ENCODE peak calls at places on chromosome X, in eight cellular contexts. G is IMR-90, K is HCT116, H is uterus, Z is transverse colon, C is tibial artery, Y is cardiac muscle cell, M is ovary. F is an unnamed sample. For H3K4me1, the result is how much of the 10 kb centered on the place peaks cover.

GRCh38 chrX:42567268-42567667 is 210.7 kb downstream of the PPP1R2C start:
- DNase-seq in G (no peak), K (no peak), H (no peak), Z (no peak), C (no peak), Y (no peak), M (no peak), F (no peak)

GRCh38 chrX:10564484-10564883 is 55.9 kb downstream of the MID1 start:
- DNase-seq in G (no peak), K (no peak), H (no peak), Z (no peak), C (no peak), Y (no peak), M (no peak), F (no peak)

GRCh38 chrX:16870861-16871584 is 861 bp upstream of the RBBP7 start:
- DNase-seq in G (no peak), K (no peak), H (peak), Z (no peak), C (peak), Y (peak), M (peak), F (peak)

GRCh38 chrX:139691843-139692505 is 16.0 kb downstream of the MCF2 start:
- DNase-seq in G (no peak), K (no peak), H (no peak), Z (no peak), C (no peak), Y (peak), M (peak), F (no peak)

GRCh38 chrX:39595977-39596376 is 501.8 kb downstream of the BCOR start:
- DNase-seq in G (no peak), K (no peak), H (no peak), Z (no peak), C (no peak), Y (no peak), M (no peak), F (no peak)

GRCh38 chrX:21131786-21132185 is 242.4 kb upstream of the CNKSR2 start:
- DNase-seq in G (no peak), K (no peak), H (no peak), Z (no peak), C (no peak), Y (no peak), M (no peak), F (no peak)

GRCh38 chrX:79161655-79162054 is 17.2 kb downstream of the GPR174 start:
- DNase-seq in G (no peak), K (no peak), H (no peak), Z (no peak), C (no peak), Y (peak), M (no peak), F (no peak)

GRCh38 chrX:39869846-39870601 is 227.7 kb downstream of the BCOR start:
- DNase-seq in G (peak), K (no peak), H (no peak), Z (peak), C (no peak), Y (no peak), M (no peak), F (no peak)

GRCh38 chrX:143994206-143994605 is 110.3 kb downstream of the UBE2NL start:
- DNase-seq in G (no peak), K (no peak), H (no peak), Z (no peak), C (no peak), Y (no peak), M (no peak), F (no peak)

GRCh38 chrX:111098874-111099273 is 2.9 kb downstream of the PAK3 start:
- DNase-seq in G (peak), K (peak), H (peak), Z (peak), C (no peak), Y (peak), M (peak), F (peak)

GRCh38 chrX:153226344-153227190 is 47.5 kb downstream of the MAGEA1 start:
- DNase-seq in G (peak), K (peak), H (peak), Z (no peak), C (peak), Y (peak), M (peak), F (peak)

GRCh38 chrX:9464435-9465371 is at the start of gene TBL1X:
- DNase-seq in G (peak), K (no peak), H (peak), Z (peak), C (peak), Y (peak), M (peak), F (peak)

GRCh38 chrX:2457289-2458133 is 43.3 kb downstream of the DHRSX start:
- DNase-seq in G (no peak), K (peak), H (no peak), Z (no peak), C (no peak), Y (no peak), M (no peak), F (no peak)

GRCh38 chrX:102835504-102836146 is 101.4 kb upstream of the RAB40AL start:
- DNase-seq in G (peak), K (no peak), H (no peak), Z (no peak), C (no peak), Y (peak), M (no peak), F (no peak)

GRCh38 chrX:151793886-151794285 is 59.3 kb downstream of the CNGA2 start:
- DNase-seq in G (no peak), K (no peak), H (no peak), Z (no peak), C (no peak), Y (no peak), M (no peak), F (no peak)

GRCh38 chrX:135974279-135974856 is 580 bp upstream of the MMGT1 start:
- DNase-seq in G (peak), K (peak), H (peak), Z (peak), C (peak), Y (peak), M (peak), F (peak)

GRCh38 chrX:8864151-8864550 is 63.0 kb upstream of the FAM9A start:
- DNase-seq in G (no peak), K (no peak), H (no peak), Z (no peak), C (no peak), Y (peak), M (no peak), F (no peak)

GRCh38 chrX:123959281-123960063 is 2.0 kb upstream of the STAG2 start:
- DNase-seq in G (no peak), K (no peak), H (peak), Z (peak), C (peak), Y (peak), M (peak), F (peak)

GRCh38 chrX:132592880-132593279 is 104.0 kb upstream of the MBNL3 start:
- DNase-seq in G (no peak), K (no peak), H (no peak), Z (no peak), C (no peak), Y (peak), M (no peak), F (peak)

GRCh38 chrX:10569946-10570345 is 50.4 kb downstream of the MID1 start:
- DNase-seq in G (peak), K (no peak), H (no peak), Z (no peak), C (no peak), Y (no peak), M (no peak), F (no peak)

GRCh38 chrX:1248381-1249061 is 20.1 kb upstream of the CSF2RA start:
- DNase-seq in G (no peak), K (no peak), H (no peak), Z (no peak), C (no peak), Y (peak), M (no peak), F (no peak)

GRCh38 chrX:150202641-150203248 is 160.4 kb upstream of the MAMLD1 start:
- DNase-seq in G (peak), K (no peak), H (no peak), Z (no peak), C (peak), Y (no peak), M (no peak), F (no peak)

GRCh38 chrX:15838017-15838416 is 16.6 kb downstream of the AP1S2 start:
- DNase-seq in G (no peak), K (no peak), H (no peak), Z (no peak), C (no peak), Y (no peak), M (no peak), F (no peak)

GRCh38 chrX:96776966-96777365 is 92.3 kb downstream of the DIAPH2 start:
- DNase-seq in G (peak), K (no peak), H (no peak), Z (no peak), C (no peak), Y (no peak), M (no peak), F (no peak)

GRCh38 chrX:136806891-136807410 is 26.2 kb upstream of the ARHGEF6 start:
- DNase-seq in G (no peak), K (no peak), H (no peak), Z (no peak), C (no peak), Y (no peak), M (no peak), F (no peak)

GRCh38 chrX:69503835-69504625 is at the start of gene NALF2:
- DNase-seq in G (peak), K (peak), H (peak), Z (peak), C (peak), Y (peak), M (peak), F (peak)
- TF ChIP-seq CTCF in G (no peak), K (no peak), H (no peak), Z (no peak), C (no peak), Y (no peak), M (no peak), F (no peak)

GRCh38 chrX:107733686-107734085 is 41.9 kb downstream of the TSC22D3 start:
- DNase-seq in G (no peak), K (no peak), H (no peak), Z (no peak), C (no peak), Y (no peak), M (no peak), F (no peak)
- H3K4me1 ChIP-seq in G (under half), K (under half), H (under half), Z (under half), C (half or more), Y (half or more), M (under half), F (under half)

GRCh38 chrX:12814434-12814833 is 23.2 kb downstream of the PRPS2 start:
- DNase-seq in G (peak), K (no peak), H (no peak), Z (peak), C (peak), Y (peak), M (no peak), F (peak)
- TF ChIP-seq CTCF in G (peak), K (peak), H (peak), Z (peak), C (peak), Y (peak), M (no peak), F (peak)

GRCh38 chrX:25048176-25048575 is 32.4 kb upstream of the ARX start:
- DNase-seq in G (no peak), K (no peak), H (no peak), Z (no peak), C (no peak), Y (no peak), M (no peak), F (no peak)

GRCh38 chrX:25052798-25053534 is 37.2 kb upstream of the ARX start:
- DNase-seq in G (no peak), K (no peak), H (no peak), Z (no peak), C (no peak), Y (no peak), M (no peak), F (no peak)

GRCh38 chrX:25049971-25050370 is 34.2 kb upstream of the ARX start:
- DNase-seq in G (no peak), K (no peak), H (no peak), Z (no peak), C (no peak), Y (no peak), M (no peak), F (no peak)

DNA sequence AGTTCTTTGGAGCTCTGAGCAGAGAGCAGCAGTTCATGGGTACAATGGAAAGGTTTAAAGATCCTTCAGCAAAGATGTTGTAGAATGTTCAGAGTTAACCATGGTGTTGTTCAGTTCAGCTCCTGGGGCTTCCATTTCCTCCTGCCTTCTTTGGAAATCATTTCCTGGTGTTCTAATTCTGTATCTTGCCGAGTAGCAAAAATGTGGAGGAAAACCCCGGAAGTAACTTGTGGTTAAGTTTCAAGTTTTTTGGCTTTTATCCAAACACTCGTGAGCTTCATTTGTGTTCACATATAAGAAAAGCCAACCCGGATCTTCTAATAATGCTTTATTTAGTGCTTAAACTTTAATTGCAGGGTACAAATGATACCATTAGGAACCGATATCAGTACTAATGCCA is 33.6 kb upstream of the ARX start:
- DNase-seq in G (no peak), K (no peak), H (no peak), Z (no peak), C (no peak), Y (no peak), M (no peak), F (no peak)
- H3K4me1 ChIP-seq in G (under half), K (under half), H (under half), Z (under half), C (under half), Y (under half), M (under half), F (under half)

GRCh38 chrX:12950851-12951589 is 23.9 kb upstream of the TMSB4X start:
- DNase-seq in G (no peak), K (no peak), H (no peak), Z (peak), C (no peak), Y (peak), M (no peak), F (peak)
- TF ChIP-seq CTCF in G (peak), K (peak), H (no peak), Z (peak), C (no peak), Y (peak), M (no peak), F (peak)

GRCh38 chrX:71618303-71618721 is at the start of gene CXCR3:
- DNase-seq in G (no peak), K (no peak), H (no peak), Z (peak), C (no peak), Y (no peak), M (no peak), F (no peak)
- H3K4me1 ChIP-seq in G (under half), K (under half), H (under half), Z (under half), C (under half), Y (under half), M (under half), F (under half)